ENCODE peak calls at places on chromosomes 12 and 14, in four cellular contexts. One of them, this sample, is unnamed.

GRCh38 chr14:70908918-70909641 is 1.8 kb downstream of the PCNX1 start:
- DNase-seq in tibial nerve: no peak
- DNase-seq in transverse colon: no peak
- DNase-seq in GM12878: no peak
- DNase-seq in this sample: no peak

GRCh38 chr12:127241056-127241830 is 1025.7 kb upstream of the TMEM132C start:
- DNase-seq in transverse colon: no peak
- DNase-seq in GM12878: no peak
- DNase-seq in tibial nerve: peak
- DNase-seq in this sample: no peak

GRCh38 chr12:68560823-68561422 is 49.8 kb upstream of the RAP1B start:
- DNase-seq in GM12878: no peak
- DNase-seq in transverse colon: no peak
- DNase-seq in tibial nerve: no peak
- DNase-seq in this sample: no peak

GRCh38 chr12:116601524-116601923 is 42.3 kb downstream of the MAP1LC3B2 start:
- DNase-seq in tibial nerve: no peak
- DNase-seq in transverse colon: no peak
- DNase-seq in GM12878: no peak
- DNase-seq in this sample: no peak

GRCh38 chr14:77603654-77604270 is 12.7 kb downstream of the SPTLC2 start:
- DNase-seq in GM12878: no peak
- DNase-seq in transverse colon: peak
- DNase-seq in tibial nerve: peak
- DNase-seq in this sample: no peak

GRCh38 chr12:111268738-111269572 is 99.9 kb downstream of the PHETA1 start:
- DNase-seq in tibial nerve: no peak
- DNase-seq in transverse colon: no peak
- DNase-seq in GM12878: no peak
- DNase-seq in this sample: no peak

GRCh38 chr12:108798551-108799221 is 58.7 kb downstream of the SSH1 start:
- DNase-seq in GM12878: no peak
- DNase-seq in transverse colon: peak
- DNase-seq in tibial nerve: no peak
- DNase-seq in this sample: no peak

GRCh38 chr12:70920251-70920851 is at the start of gene PTPRR:
- DNase-seq in tibial nerve: no peak
- DNase-seq in transverse colon: no peak
- DNase-seq in GM12878: no peak
- DNase-seq in this sample: no peak

GRCh38 chr12:52203126-52203921 is 11.5 kb upstream of the KRT80 start:
- DNase-seq in GM12878: no peak
- DNase-seq in tibial nerve: peak
- DNase-seq in transverse colon: peak
- DNase-seq in this sample: peak

GRCh38 chr12:114933428-114934160 is 249.6 kb upstream of the TBX3 start:
- DNase-seq in transverse colon: no peak
- DNase-seq in tibial nerve: no peak
- DNase-seq in GM12878: no peak
- DNase-seq in this sample: no peak

GRCh38 chr12:15423629-15424028 is 101.3 kb downstream of the PTPRO start:
- DNase-seq in transverse colon: no peak
- DNase-seq in GM12878: no peak
- DNase-seq in tibial nerve: no peak
- DNase-seq in this sample: no peak

GRCh38 chr14:31982642-31983041 is 94.5 kb upstream of the ARHGAP5 start:
- DNase-seq in transverse colon: no peak
- DNase-seq in GM12878: no peak
- DNase-seq in tibial nerve: no peak
- DNase-seq in this sample: no peak

GRCh38 chr12:90100619-90101018 is 392.0 kb upstream of the ATP2B1 start:
- DNase-seq in tibial nerve: no peak
- DNase-seq in transverse colon: no peak
- DNase-seq in GM12878: no peak
- DNase-seq in this sample: no peak

GRCh38 chr14:52913271-52913670 is 37.6 kb downstream of the FERMT2 start:
- DNase-seq in transverse colon: no peak
- DNase-seq in tibial nerve: no peak
- DNase-seq in GM12878: no peak
- DNase-seq in this sample: no peak

GRCh38 chr12:28622416-28622815 is 432.2 kb downstream of the CCDC91 start:
- DNase-seq in tibial nerve: no peak
- DNase-seq in transverse colon: no peak
- DNase-seq in GM12878: no peak
- DNase-seq in this sample: no peak

GRCh38 chr12:123530683-123531082 is 2.8 kb downstream of the RILPL1 start:
- DNase-seq in GM12878: no peak
- DNase-seq in tibial nerve: no peak
- DNase-seq in transverse colon: no peak
- DNase-seq in this sample: no peak

GRCh38 chr14:102221026-102221425 is 81.3 kb downstream of the WDR20 start:
- DNase-seq in tibial nerve: no peak
- DNase-seq in GM12878: no peak
- DNase-seq in transverse colon: no peak
- DNase-seq in this sample: no peak

GRCh38 chr14:100667706-100668105 is 59.0 kb upstream of the DLK1 start:
- DNase-seq in transverse colon: no peak
- DNase-seq in GM12878: no peak
- DNase-seq in tibial nerve: no peak
- DNase-seq in this sample: no peak

GRCh38 chr12:132393991-132394949 is 64.9 kb upstream of the GALNT9 start:
- DNase-seq in GM12878: no peak
- DNase-seq in transverse colon: peak
- DNase-seq in tibial nerve: no peak
- DNase-seq in this sample: no peak

GRCh38 chr12:49331360-49332222 is 5.4 kb downstream of the C1QL4 start:
- DNase-seq in GM12878: no peak
- DNase-seq in transverse colon: peak
- DNase-seq in tibial nerve: peak
- DNase-seq in this sample: peak

GRCh38 chr12:83018063-83018462 is 331.4 kb downstream of the TMTC2 start:
- DNase-seq in transverse colon: no peak
- DNase-seq in tibial nerve: no peak
- DNase-seq in GM12878: no peak
- DNase-seq in this sample: no peak

GRCh38 chr12:22318122-22318737 is 16.3 kb downstream of the ST8SIA1 start:
- DNase-seq in GM12878: no peak
- DNase-seq in tibial nerve: no peak
- DNase-seq in transverse colon: no peak
- DNase-seq in this sample: no peak

GRCh38 chr12:24436667-24437066 is 487.2 kb upstream of the SOX5 start:
- DNase-seq in tibial nerve: no peak
- DNase-seq in transverse colon: no peak
- DNase-seq in GM12878: no peak
- DNase-seq in this sample: no peak

GRCh38 chr12:132401982-132402381 is 72.6 kb upstream of the GALNT9 start:
- DNase-seq in GM12878: no peak
- DNase-seq in tibial nerve: no peak
- DNase-seq in transverse colon: no peak
- DNase-seq in this sample: no peak

GRCh38 chr12:79358716-79359341 is 331.9 kb downstream of the PAWR start:
- DNase-seq in GM12878: no peak
- DNase-seq in tibial nerve: no peak
- DNase-seq in transverse colon: no peak
- DNase-seq in this sample: no peak

GRCh38 chr12:48961331-48961730 is 4.0 kb upstream of the ARF3 start:
- DNase-seq in tibial nerve: no peak
- DNase-seq in GM12878: no peak
- DNase-seq in transverse colon: no peak
- DNase-seq in this sample: no peak

GRCh38 chr12:4268549-4269181 is 4.9 kb upstream of the CCND2 start:
- DNase-seq in GM12878: no peak
- DNase-seq in transverse colon: no peak
- DNase-seq in tibial nerve: no peak
- DNase-seq in this sample: no peak

GRCh38 chr14:44170099-44170498 is 337.0 kb downstream of the FSCB start:
- DNase-seq in tibial nerve: no peak
- DNase-seq in GM12878: no peak
- DNase-seq in transverse colon: no peak
- DNase-seq in this sample: no peak

GRCh38 chr14:75653563-75653962 is 7.1 kb downstream of the ERG28 start:
- DNase-seq in transverse colon: no peak
- DNase-seq in tibial nerve: no peak
- DNase-seq in GM12878: no peak
- DNase-seq in this sample: no peak

GRCh38 chr12:100733817-100734593 is 60.6 kb upstream of the ANO4 start:
- DNase-seq in transverse colon: no peak
- DNase-seq in GM12878: no peak
- DNase-seq in tibial nerve: no peak
- DNase-seq in this sample: no peak

GRCh38 chr12:130372936-130373335 is 35.2 kb downstream of the PIWIL1 start:
- DNase-seq in tibial nerve: no peak
- DNase-seq in GM12878: no peak
- DNase-seq in transverse colon: no peak
- DNase-seq in this sample: no peak

GRCh38 chr12:108704527-108704926 is 26.8 kb downstream of the CORO1C start:
- DNase-seq in tibial nerve: no peak
- DNase-seq in GM12878: no peak
- DNase-seq in transverse colon: no peak
- DNase-seq in this sample: no peak

GRCh38 chr14:56081139-56081538 is 37.1 kb upstream of the PELI2 start:
- DNase-seq in tibial nerve: no peak
- DNase-seq in transverse colon: no peak
- DNase-seq in GM12878: no peak
- DNase-seq in this sample: no peak

GRCh38 chr12:64931981-64932380 is 107.5 kb downstream of the TBC1D30 start:
- DNase-seq in transverse colon: no peak
- DNase-seq in GM12878: no peak
- DNase-seq in tibial nerve: no peak
- DNase-seq in this sample: no peak

GRCh38 chr12:82650627-82651337 is 35.9 kb upstream of the TMTC2 start:
- DNase-seq in GM12878: peak
- DNase-seq in tibial nerve: no peak
- DNase-seq in transverse colon: peak
- DNase-seq in this sample: no peak

GRCh38 chr12:4250691-4251090 is 22.9 kb upstream of the CCND2 start:
- DNase-seq in GM12878: no peak
- DNase-seq in transverse colon: no peak
- DNase-seq in tibial nerve: no peak
- DNase-seq in this sample: no peak

GRCh38 chr12:82627799-82628198 is 58.9 kb upstream of the TMTC2 start:
- DNase-seq in transverse colon: no peak
- DNase-seq in GM12878: no peak
- DNase-seq in tibial nerve: no peak
- DNase-seq in this sample: no peak

GRCh38 chr12:52870361-52871290 is 21.8 kb upstream of the KRT78 start:
- DNase-seq in tibial nerve: peak
- DNase-seq in transverse colon: peak
- DNase-seq in GM12878: no peak
- DNase-seq in this sample: peak

GRCh38 chr12:107635139-107635538 is 50.5 kb upstream of the PWP1 start:
- DNase-seq in tibial nerve: no peak
- DNase-seq in GM12878: no peak
- DNase-seq in transverse colon: no peak
- DNase-seq in this sample: no peak
- TF ChIP-seq POLR2A in tibial nerve: no peak
- TF ChIP-seq POLR2A in GM12878: no peak
- TF ChIP-seq POLR2A in transverse colon: no peak
- TF ChIP-seq POLR2A in this sample: no peak

GRCh38 chr12:6494968-6495367 is 1.1 kb downstream of the NCAPD2 start:
- DNase-seq in tibial nerve: no peak
- DNase-seq in transverse colon: no peak
- DNase-seq in GM12878: no peak
- DNase-seq in this sample: no peak

GRCh38 chr12:6492838-6493579 is at the start of gene MRPL51:
- DNase-seq in transverse colon: peak
- DNase-seq in GM12878: peak
- DNase-seq in tibial nerve: peak
- DNase-seq in this sample: peak

GRCh38 chr12:6494351-6494743 is 445 bp downstream of the NCAPD2 start:
- DNase-seq in tibial nerve: no peak
- DNase-seq in GM12878: no peak
- DNase-seq in transverse colon: no peak
- DNase-seq in this sample: no peak

GRCh38 chr12:6489449-6489848 is 3.6 kb downstream of the MRPL51 start:
- DNase-seq in transverse colon: no peak
- DNase-seq in GM12878: no peak
- DNase-seq in tibial nerve: no peak
- DNase-seq in this sample: no peak

GRCh38 chr12:6493580-6494350 is at the start of gene NCAPD2:
- DNase-seq in GM12878: peak
- DNase-seq in transverse colon: peak
- DNase-seq in tibial nerve: peak
- DNase-seq in this sample: peak
- TF ChIP-seq POLR2A in GM12878: peak
- TF ChIP-seq POLR2A in transverse colon: peak
- TF ChIP-seq POLR2A in tibial nerve: no peak
- TF ChIP-seq POLR2A in this sample: no peak

GRCh38 chr12:101830391-101831325 is at the start of gene GNPTAB:
- DNase-seq in tibial nerve: peak
- DNase-seq in transverse colon: peak
- DNase-seq in GM12878: peak
- DNase-seq in this sample: peak
- TF ChIP-seq POLR2A in tibial nerve: peak
- TF ChIP-seq POLR2A in transverse colon: no peak
- TF ChIP-seq POLR2A in GM12878: peak
- TF ChIP-seq POLR2A in this sample: no peak

GRCh38 chr14:95316826-95317225 is 2.9 kb downstream of the CLMN start:
- DNase-seq in GM12878: no peak
- DNase-seq in tibial nerve: no peak
- DNase-seq in transverse colon: no peak
- DNase-seq in this sample: no peak

GRCh38 chr14:95318870-95319311 is 817 bp downstream of the CLMN start:
- DNase-seq in transverse colon: no peak
- DNase-seq in GM12878: no peak
- DNase-seq in tibial nerve: no peak
- DNase-seq in this sample: peak

GRCh38 chr14:95318399-95318834 is 1.3 kb downstream of the CLMN start:
- DNase-seq in tibial nerve: no peak
- DNase-seq in transverse colon: peak
- DNase-seq in GM12878: no peak
- DNase-seq in this sample: no peak

GRCh38 chr14:95319312-95320075 is at the start of gene CLMN:
- DNase-seq in GM12878: no peak
- DNase-seq in tibial nerve: no peak
- DNase-seq in transverse colon: peak
- DNase-seq in this sample: peak

DNA sequence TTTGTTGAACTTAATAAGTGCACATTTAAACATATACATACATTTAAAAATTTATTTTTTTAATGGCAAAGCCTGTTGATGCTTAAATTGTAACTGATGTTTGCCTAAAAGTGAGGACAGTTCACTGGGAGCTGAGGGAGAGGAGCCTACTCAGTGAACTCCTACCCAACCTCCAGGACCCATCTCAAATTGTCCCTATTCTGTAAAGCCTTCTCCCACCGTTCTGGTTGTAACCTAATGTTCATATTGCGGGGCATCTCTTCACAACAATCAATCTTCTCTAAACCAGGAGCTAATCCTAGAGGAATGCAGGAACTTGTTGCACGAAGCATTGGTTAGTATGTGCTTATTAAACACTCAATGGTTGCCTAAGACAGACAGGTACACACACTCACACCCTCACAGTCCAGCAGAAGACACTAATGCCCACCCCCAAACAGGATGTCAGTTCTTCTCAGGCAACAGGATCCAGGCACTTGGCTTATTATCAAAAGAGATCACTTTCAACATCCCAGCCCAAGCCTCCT is 1.8 kb downstream of the CLMN start:
- DNase-seq in tibial nerve: no peak
- DNase-seq in GM12878: no peak
- DNase-seq in transverse colon: no peak
- DNase-seq in this sample: no peak
- TF ChIP-seq POLR2A in tibial nerve: no peak
- TF ChIP-seq POLR2A in GM12878: no peak
- TF ChIP-seq POLR2A in transverse colon: no peak
- TF ChIP-seq POLR2A in this sample: no peak

This sample was measured in ovary.